ENCODE peak calls at places on chromosomes 12 and 14, in five cellular contexts. One of them, this sample, is unnamed.
A peak's percentile ranks its signal among the peaks of the same experiment; 100 is the strongest.

GRCh38 chr12:70971395-70971794 is 50.9 kb upstream of the PTPRR start:
- DNase-seq in fibroblast of lung: peak; percentile 82
- DNase-seq in mammary epithelial cell: no peak
- DNase-seq in tibial artery: no peak
- DNase-seq in neural progenitor cell: no peak
- DNase-seq in this sample: no peak

GRCh38 chr12:71755146-71755892 is 656 bp downstream of the RAB21 start:
- DNase-seq in fibroblast of lung: peak; percentile 62
- DNase-seq in mammary epithelial cell: peak; percentile 67
- DNase-seq in tibial artery: peak; percentile 47
- DNase-seq in neural progenitor cell: peak; percentile 12
- DNase-seq in this sample: no peak

GRCh38 chr14:78401866-78402265 is 231.7 kb downstream of the NRXN3 start:
- DNase-seq in fibroblast of lung: no peak
- DNase-seq in mammary epithelial cell: peak; percentile 14
- DNase-seq in tibial artery: no peak
- DNase-seq in neural progenitor cell: no peak
- DNase-seq in this sample: no peak

GRCh38 chr12:24280085-24280842 is 330.8 kb upstream of the SOX5 start:
- DNase-seq in fibroblast of lung: no peak
- DNase-seq in mammary epithelial cell: no peak
- DNase-seq in tibial artery: no peak
- DNase-seq in neural progenitor cell: no peak
- DNase-seq in this sample: no peak

GRCh38 chr12:94849411-94849976 is 154.0 kb downstream of the NDUFA12 start:
- DNase-seq in fibroblast of lung: no peak
- DNase-seq in mammary epithelial cell: no peak
- DNase-seq in tibial artery: no peak
- DNase-seq in neural progenitor cell: peak; percentile 18
- DNase-seq in this sample: no peak

GRCh38 chr12:119340604-119341003 is 6.1 kb downstream of the CCDC60 start:
- DNase-seq in fibroblast of lung: no peak
- DNase-seq in mammary epithelial cell: no peak
- DNase-seq in tibial artery: no peak
- DNase-seq in neural progenitor cell: no peak
- DNase-seq in this sample: no peak

GRCh38 chr14:104985675-104986486 is at the start of gene CLBA1:
- DNase-seq in fibroblast of lung: peak; percentile 86
- DNase-seq in mammary epithelial cell: peak; percentile 90
- DNase-seq in tibial artery: peak; percentile 78
- DNase-seq in neural progenitor cell: peak; percentile 97
- DNase-seq in this sample: peak; percentile 54

GRCh38 chr14:41476526-41476925 is 130.2 kb upstream of the LRFN5 start:
- DNase-seq in fibroblast of lung: no peak
- DNase-seq in mammary epithelial cell: peak; percentile 58
- DNase-seq in tibial artery: no peak
- DNase-seq in neural progenitor cell: no peak
- DNase-seq in this sample: no peak

GRCh38 chr14:57846631-57847030 is 19.3 kb downstream of the SLC35F4 start:
- DNase-seq in fibroblast of lung: peak; percentile 5
- DNase-seq in mammary epithelial cell: no peak
- DNase-seq in tibial artery: no peak
- DNase-seq in neural progenitor cell: no peak
- DNase-seq in this sample: peak; percentile 38

GRCh38 chr12:57766464-57767311 is at the start of gene CYP27B1:
- DNase-seq in fibroblast of lung: peak; percentile 33
- DNase-seq in mammary epithelial cell: peak; percentile 57
- DNase-seq in tibial artery: no peak
- DNase-seq in neural progenitor cell: peak; percentile 79
- DNase-seq in this sample: no peak

GRCh38 chr12:124493809-124494750 is 73.3 kb downstream of the NCOR2 start:
- DNase-seq in fibroblast of lung: no peak
- DNase-seq in mammary epithelial cell: no peak
- DNase-seq in tibial artery: no peak
- DNase-seq in neural progenitor cell: no peak
- DNase-seq in this sample: no peak

GRCh38 chr14:36656769-36657408 is 4.8 kb upstream of the PAX9 start:
- DNase-seq in fibroblast of lung: peak; percentile 14
- DNase-seq in mammary epithelial cell: no peak
- DNase-seq in tibial artery: no peak
- DNase-seq in neural progenitor cell: peak; percentile 48
- DNase-seq in this sample: no peak

GRCh38 chr14:89137514-89138163 is 279.4 kb downstream of the FOXN3 start:
- DNase-seq in fibroblast of lung: peak; percentile 96
- DNase-seq in mammary epithelial cell: peak; percentile 94
- DNase-seq in tibial artery: peak; percentile 76
- DNase-seq in neural progenitor cell: no peak
- DNase-seq in this sample: peak; percentile 81

GRCh38 chr14:90545431-90545830 is 148.6 kb downstream of the CALM1 start:
- DNase-seq in fibroblast of lung: no peak
- DNase-seq in mammary epithelial cell: no peak
- DNase-seq in tibial artery: no peak
- DNase-seq in neural progenitor cell: no peak
- DNase-seq in this sample: no peak

GRCh38 chr12:27780612-27781408 is 774 bp upstream of the MANSC4 start:
- DNase-seq in fibroblast of lung: peak; percentile 68
- DNase-seq in mammary epithelial cell: peak; percentile 49
- DNase-seq in tibial artery: peak; percentile 45
- DNase-seq in neural progenitor cell: peak; percentile 41
- DNase-seq in this sample: peak; percentile 22

GRCh38 chr14:44151120-44151519 is 356.0 kb downstream of the FSCB start:
- DNase-seq in fibroblast of lung: no peak
- DNase-seq in mammary epithelial cell: no peak
- DNase-seq in tibial artery: no peak
- DNase-seq in neural progenitor cell: no peak
- DNase-seq in this sample: no peak

GRCh38 chr12:93766802-93767523 is 89.8 kb downstream of the CRADD start:
- DNase-seq in fibroblast of lung: peak; percentile 92
- DNase-seq in mammary epithelial cell: peak; percentile 61
- DNase-seq in tibial artery: peak; percentile 32
- DNase-seq in neural progenitor cell: peak; percentile 20
- DNase-seq in this sample: no peak

GRCh38 chr12:120711411-120711810 is 1.2 kb downstream of the UNC119B start:
- DNase-seq in fibroblast of lung: no peak
- DNase-seq in mammary epithelial cell: peak; percentile 14
- DNase-seq in tibial artery: no peak
- DNase-seq in neural progenitor cell: peak; percentile 8
- DNase-seq in this sample: no peak

GRCh38 chr14:101182476-101182875 is 279.0 kb upstream of the RTL1 start:
- DNase-seq in fibroblast of lung: no peak
- DNase-seq in mammary epithelial cell: no peak
- DNase-seq in tibial artery: no peak
- DNase-seq in neural progenitor cell: no peak
- DNase-seq in this sample: no peak

GRCh38 chr14:51609987-51610283 is 41.8 kb upstream of the FRMD6 start:
- DNase-seq in fibroblast of lung: peak; percentile 65
- DNase-seq in mammary epithelial cell: no peak
- DNase-seq in tibial artery: no peak
- DNase-seq in neural progenitor cell: no peak
- DNase-seq in this sample: no peak

GRCh38 chr12:49979061-49979586 is 6.4 kb downstream of the AQP6 start:
- DNase-seq in fibroblast of lung: no peak
- DNase-seq in mammary epithelial cell: no peak
- DNase-seq in tibial artery: no peak
- DNase-seq in neural progenitor cell: no peak
- DNase-seq in this sample: no peak

GRCh38 chr12:116366456-116366776 is 88.9 kb upstream of the MED13L start:
- DNase-seq in fibroblast of lung: no peak
- DNase-seq in mammary epithelial cell: no peak
- DNase-seq in tibial artery: no peak
- DNase-seq in neural progenitor cell: peak; percentile 21
- DNase-seq in this sample: no peak

GRCh38 chr14:54278087-54278486 is 118.7 kb upstream of the CDKN3 start:
- DNase-seq in fibroblast of lung: no peak
- DNase-seq in mammary epithelial cell: no peak
- DNase-seq in tibial artery: no peak
- DNase-seq in neural progenitor cell: no peak
- DNase-seq in this sample: no peak

GRCh38 chr12:54641089-54641488 is 6.4 kb upstream of the LACRT start:
- DNase-seq in fibroblast of lung: no peak
- DNase-seq in mammary epithelial cell: no peak
- DNase-seq in tibial artery: no peak
- DNase-seq in neural progenitor cell: no peak
- DNase-seq in this sample: no peak

GRCh38 chr12:6949063-6949594 is 2.0 kb upstream of the PTPN6 start:
- DNase-seq in fibroblast of lung: no peak
- DNase-seq in mammary epithelial cell: no peak
- DNase-seq in tibial artery: no peak
- DNase-seq in neural progenitor cell: no peak
- DNase-seq in this sample: no peak

GRCh38 chr12:6951551-6952120 is 480 bp downstream of the PTPN6 start:
- DNase-seq in fibroblast of lung: no peak
- DNase-seq in mammary epithelial cell: no peak
- DNase-seq in tibial artery: no peak
- DNase-seq in neural progenitor cell: no peak
- DNase-seq in this sample: no peak

GRCh38 chr12:6950944-6951540 is at the start of gene PTPN6:
- DNase-seq in fibroblast of lung: no peak
- DNase-seq in mammary epithelial cell: no peak
- DNase-seq in tibial artery: no peak
- DNase-seq in neural progenitor cell: no peak
- DNase-seq in this sample: no peak

GRCh38 chr12:6952121-6952859 is 1.1 kb downstream of the PTPN6 start:
- DNase-seq in fibroblast of lung: no peak
- DNase-seq in mammary epithelial cell: no peak
- DNase-seq in tibial artery: no peak
- DNase-seq in neural progenitor cell: no peak
- DNase-seq in this sample: no peak

DNA sequence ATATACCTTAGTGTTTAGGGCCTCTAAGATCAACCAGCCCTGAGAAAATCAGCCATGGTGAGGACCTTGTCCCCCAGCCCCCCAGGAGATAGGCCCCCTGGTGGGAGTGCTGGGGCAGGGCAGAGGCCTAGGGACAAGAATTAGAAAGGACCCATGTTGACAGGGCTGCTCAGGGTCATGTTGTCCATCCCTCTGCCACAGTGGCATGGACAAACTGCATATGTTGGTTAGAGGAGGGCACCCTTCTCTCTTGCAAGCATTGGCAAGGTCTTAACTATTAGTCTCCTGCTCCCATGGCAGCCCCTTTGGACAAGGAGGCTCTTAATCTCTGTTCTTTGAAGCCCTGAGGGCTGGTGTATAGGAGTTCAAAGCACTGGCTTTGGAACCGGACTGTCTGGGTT is 755 bp upstream of the PTPN6 start:
- DNase-seq in fibroblast of lung: no peak
- DNase-seq in mammary epithelial cell: no peak
- DNase-seq in tibial artery: no peak
- DNase-seq in neural progenitor cell: no peak
- DNase-seq in this sample: no peak
- TF ChIP-seq CTCF in fibroblast of lung: peak; percentile 18
- TF ChIP-seq CTCF in mammary epithelial cell: no peak
- TF ChIP-seq CTCF in tibial artery: no peak
- TF ChIP-seq CTCF in neural progenitor cell: no peak
- TF ChIP-seq CTCF in this sample: peak; percentile 41

GRCh38 chr14:102556098-102556677 is 36.3 kb upstream of the RCOR1 start:
- DNase-seq in fibroblast of lung: no peak
- DNase-seq in mammary epithelial cell: no peak
- DNase-seq in tibial artery: no peak
- DNase-seq in neural progenitor cell: no peak
- DNase-seq in this sample: no peak
- H3K4me3 ChIP-seq in fibroblast of lung: no peak overlapping the region
- H3K4me3 ChIP-seq in mammary epithelial cell: no peak overlapping the region
- H3K4me3 ChIP-seq in tibial artery: no peak overlapping the region
- H3K4me3 ChIP-seq in neural progenitor cell: no peak overlapping the region
- H3K4me3 ChIP-seq in this sample: no peak overlapping the region

GRCh38 chr12:56591111-56591510 is 39.0 kb downstream of the BAZ2A start:
- DNase-seq in fibroblast of lung: no peak
- DNase-seq in mammary epithelial cell: no peak
- DNase-seq in tibial artery: no peak
- DNase-seq in neural progenitor cell: peak; percentile 20
- DNase-seq in this sample: no peak
- TF ChIP-seq CTCF in fibroblast of lung: no peak
- TF ChIP-seq CTCF in mammary epithelial cell: no peak
- TF ChIP-seq CTCF in tibial artery: no peak
- TF ChIP-seq CTCF in neural progenitor cell: peak; percentile 10
- TF ChIP-seq CTCF in this sample: no peak

GRCh38 chr14:20622816-20623291 is 18.6 kb downstream of the OR6S1 start:
- DNase-seq in fibroblast of lung: no peak
- DNase-seq in mammary epithelial cell: no peak
- DNase-seq in tibial artery: no peak
- DNase-seq in neural progenitor cell: no peak
- DNase-seq in this sample: no peak
- H3K4me3 ChIP-seq in fibroblast of lung: no peak overlapping the region
- H3K4me3 ChIP-seq in mammary epithelial cell: no peak overlapping the region
- H3K4me3 ChIP-seq in tibial artery: no peak overlapping the region
- H3K4me3 ChIP-seq in neural progenitor cell: peak overlapping the region; percentile 71
- H3K4me3 ChIP-seq in this sample: no peak overlapping the region

GRCh38 chr12:91975891-91976290 is 169.8 kb downstream of the BTG1 start:
- DNase-seq in fibroblast of lung: peak; percentile 55
- DNase-seq in mammary epithelial cell: no peak
- DNase-seq in tibial artery: no peak
- DNase-seq in neural progenitor cell: no peak
- DNase-seq in this sample: no peak
- TF ChIP-seq CTCF in fibroblast of lung: no peak
- TF ChIP-seq CTCF in mammary epithelial cell: no peak
- TF ChIP-seq CTCF in tibial artery: no peak
- TF ChIP-seq CTCF in neural progenitor cell: no peak
- TF ChIP-seq CTCF in this sample: no peak

DNA sequence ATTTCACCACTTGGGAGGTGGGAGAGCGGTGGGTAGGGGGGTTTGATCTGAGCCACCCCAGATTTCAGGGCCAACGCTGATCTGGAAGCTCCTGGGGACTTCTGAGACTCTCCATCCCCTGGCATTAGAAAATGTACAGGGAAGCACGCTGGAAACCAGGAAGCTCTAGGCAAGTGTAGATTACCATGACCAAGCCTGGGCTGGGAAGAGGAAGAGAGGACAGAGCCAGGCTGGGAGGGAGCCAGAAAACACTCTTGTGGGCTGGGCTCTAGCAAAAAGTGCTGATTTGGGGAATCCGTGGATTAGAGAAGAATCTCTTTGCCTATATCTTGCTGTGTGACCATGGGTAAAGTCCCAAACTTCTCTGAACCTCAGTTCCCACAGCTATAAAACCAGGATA is 236.7 kb downstream of the BCL11B start:
- DNase-seq in fibroblast of lung: peak; percentile 14
- DNase-seq in mammary epithelial cell: peak; percentile 27
- DNase-seq in tibial artery: peak; percentile 75
- DNase-seq in neural progenitor cell: no peak
- DNase-seq in this sample: no peak
- H3K4me3 ChIP-seq in fibroblast of lung: no peak overlapping the region
- H3K4me3 ChIP-seq in mammary epithelial cell: no peak overlapping the region
- H3K4me3 ChIP-seq in tibial artery: peak overlapping the region; percentile 41
- H3K4me3 ChIP-seq in neural progenitor cell: no peak overlapping the region
- H3K4me3 ChIP-seq in this sample: no peak overlapping the region

GRCh38 chr14:102196008-102196407 is 56.3 kb downstream of the WDR20 start:
- DNase-seq in fibroblast of lung: no peak
- DNase-seq in mammary epithelial cell: no peak
- DNase-seq in tibial artery: no peak
- DNase-seq in neural progenitor cell: no peak
- DNase-seq in this sample: no peak

GRCh38 chr14:102194856-102195255 is 55.2 kb downstream of the WDR20 start:
- DNase-seq in fibroblast of lung: no peak
- DNase-seq in mammary epithelial cell: no peak
- DNase-seq in tibial artery: no peak
- DNase-seq in neural progenitor cell: no peak
- DNase-seq in this sample: no peak

GRCh38 chr14:102197317-102197850 is 57.7 kb downstream of the WDR20 start:
- DNase-seq in fibroblast of lung: peak; percentile 48
- DNase-seq in mammary epithelial cell: no peak
- DNase-seq in tibial artery: no peak
- DNase-seq in neural progenitor cell: no peak
- DNase-seq in this sample: no peak

GRCh38 chr14:102195446-102195845 is 55.7 kb downstream of the WDR20 start:
- DNase-seq in fibroblast of lung: peak; percentile 51
- DNase-seq in mammary epithelial cell: no peak
- DNase-seq in tibial artery: no peak
- DNase-seq in neural progenitor cell: no peak
- DNase-seq in this sample: no peak

GRCh38 chr14:102196436-102197230 is 56.9 kb downstream of the WDR20 start:
- DNase-seq in fibroblast of lung: no peak
- DNase-seq in mammary epithelial cell: no peak
- DNase-seq in tibial artery: no peak
- DNase-seq in neural progenitor cell: no peak
- DNase-seq in this sample: no peak
- TF ChIP-seq CTCF in fibroblast of lung: no peak
- TF ChIP-seq CTCF in mammary epithelial cell: no peak
- TF ChIP-seq CTCF in tibial artery: no peak
- TF ChIP-seq CTCF in neural progenitor cell: no peak
- TF ChIP-seq CTCF in this sample: no peak